ENCODE peak calls at places on chromosomes 13 and 19, in eight cellular contexts. K is heart left ventricle; U is CD8-positive, alpha-beta T cell; F is GM12878; H is NT2/D1; P is tibial artery; S is thoracic aorta; Z is CD8-positive, alpha-beta memory T cell. L is an unnamed sample. For H3K9me3 and H3K4me1, the result is how much of the 10 kb centered on the place peaks cover.

GRCh38 chr19:4089400-4089908 is 22.8 kb upstream of the ZBTB7A start:
- DNase-seq in H (no peak), P (no peak), U (peak), Z (peak), K (no peak), S (no peak), F (no peak), L (no peak)

GRCh38 chr19:6276447-6276846 is 3.3 kb downstream of the MLLT1 start:
- DNase-seq in F (no peak), S (peak), H (no peak), U (no peak), K (no peak), P (peak), Z (no peak), L (peak)

GRCh38 chr19:51318687-51319675 is 7.5 kb downstream of the IGLON5 start:
- DNase-seq in P (no peak), F (no peak), K (no peak), H (no peak), S (no peak), Z (no peak), U (no peak), L (no peak)

GRCh38 chr19:4590559-4590958 is 31.1 kb upstream of the SEMA6B start:
- DNase-seq in Z (no peak), U (no peak), H (no peak), K (no peak), F (no peak), P (no peak), S (no peak), L (no peak)

GRCh38 chr13:83716121-83716520 is 166.2 kb downstream of the SLITRK1 start:
- DNase-seq in F (no peak), K (no peak), S (no peak), U (no peak), P (no peak), Z (no peak), H (no peak), L (no peak)

GRCh38 chr19:45822716-45823115 is 7.6 kb upstream of the RSPH6A start:
- DNase-seq in S (no peak), K (no peak), F (no peak), H (no peak), Z (no peak), P (no peak), U (no peak), L (no peak)

GRCh38 chr19:38229585-38230073 is 5.6 kb upstream of the DPF1 start:
- DNase-seq in P (no peak), H (peak), S (no peak), Z (peak), K (peak), U (peak), F (no peak), L (peak)

GRCh38 chr13:79909664-79910063 is 428.7 kb downstream of the NDFIP2 start:
- DNase-seq in S (no peak), U (no peak), P (no peak), K (no peak), Z (no peak), F (no peak), H (no peak), L (no peak)

GRCh38 chr13:57748096-57748495 is 116.6 kb downstream of the PCDH17 start:
- DNase-seq in P (no peak), Z (no peak), F (no peak), S (no peak), H (no peak), K (no peak), U (no peak), L (no peak)

GRCh38 chr13:48304132-48304876 is 753 bp downstream of the RB1 start:
- DNase-seq in F (peak), H (no peak), K (peak), Z (peak), S (no peak), U (no peak), P (peak), L (no peak)

GRCh38 chr13:98150836-98151489 is 8.1 kb downstream of the FARP1 start:
- DNase-seq in F (no peak), P (no peak), Z (no peak), H (no peak), S (no peak), U (no peak), K (no peak), L (no peak)

GRCh38 chr19:3683405-3683865 is 16.8 kb downstream of the PIP5K1C start:
- DNase-seq in K (peak), S (no peak), U (no peak), H (peak), P (no peak), Z (no peak), F (no peak), L (no peak)

GRCh38 chr19:33062902-33063301 is 1.8 kb downstream of the RHPN2 start:
- DNase-seq in P (no peak), K (no peak), H (no peak), Z (no peak), U (no peak), F (no peak), S (no peak), L (no peak)

GRCh38 chr19:46495789-46496099 is at the start of gene PNMA8B:
- DNase-seq in K (peak), F (no peak), Z (peak), H (peak), U (no peak), S (no peak), P (peak), L (peak)

GRCh38 chr13:41694902-41695301 is 237.6 kb downstream of the RGCC start:
- DNase-seq in S (peak), U (no peak), P (peak), F (peak), H (no peak), K (peak), Z (no peak), L (peak)

GRCh38 chr13:111005808-111006494 is 91.1 kb upstream of the ANKRD10 start:
- DNase-seq in K (peak), U (no peak), S (peak), P (peak), H (no peak), F (no peak), Z (no peak), L (peak)

GRCh38 chr13:79245937-79246574 is 160.0 kb downstream of the RBM26 start:
- DNase-seq in F (peak), S (no peak), H (no peak), U (no peak), Z (no peak), P (no peak), K (no peak), L (no peak)

GRCh38 chr13:84446972-84447700 is 564.9 kb upstream of the SLITRK1 start:
- DNase-seq in S (no peak), H (no peak), Z (no peak), U (no peak), F (no peak), P (no peak), K (no peak), L (peak)

GRCh38 chr13:41985788-41986508 is 25.0 kb upstream of the VWA8 start:
- DNase-seq in H (no peak), S (no peak), P (no peak), K (no peak), U (no peak), F (no peak), Z (no peak), L (no peak)

GRCh38 chr13:85985791-85986190 is 186.6 kb upstream of the SLITRK6 start:
- DNase-seq in K (no peak), U (no peak), F (no peak), H (no peak), P (no peak), S (no peak), Z (no peak), L (no peak)

GRCh38 chr19:3387645-3388589 is 21.5 kb downstream of the NFIC start:
- DNase-seq in F (no peak), H (no peak), U (no peak), S (no peak), P (peak), K (peak), Z (no peak), L (peak)

GRCh38 chr19:15866646-15867045 is 31.2 kb downstream of the CYP4F2 start:
- DNase-seq in U (no peak), K (no peak), Z (no peak), P (no peak), S (no peak), H (no peak), F (no peak), L (no peak)

DNA sequence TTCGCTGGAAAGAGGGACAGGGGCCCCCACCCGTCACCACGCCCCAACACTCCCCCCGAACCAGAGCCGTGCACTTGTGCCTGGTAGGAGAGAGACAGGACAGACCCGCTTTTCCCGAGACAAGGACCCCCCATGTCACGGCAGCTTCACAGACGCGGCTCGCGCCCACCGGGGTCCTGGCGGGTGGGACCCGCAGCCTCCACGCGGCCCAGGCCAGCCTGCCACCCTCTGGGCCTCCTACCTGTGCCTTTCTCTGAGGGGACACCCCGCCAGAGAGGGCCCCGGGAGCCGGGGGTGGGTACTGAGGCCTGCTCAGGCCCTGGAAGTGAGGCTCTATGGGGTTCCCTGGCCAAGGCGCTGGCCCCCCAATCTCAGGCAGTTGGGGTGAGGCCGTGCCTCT is 4.0 kb upstream of the MISP start:
- DNase-seq in P (no peak), U (no peak), K (no peak), Z (no peak), F (no peak), H (no peak), S (no peak), L (no peak)
- H3K9me3 ChIP-seq in P (under half), U (under half), K (under half), Z (under half), F (under half), H (under half), S (under half), L (under half)

DNA sequence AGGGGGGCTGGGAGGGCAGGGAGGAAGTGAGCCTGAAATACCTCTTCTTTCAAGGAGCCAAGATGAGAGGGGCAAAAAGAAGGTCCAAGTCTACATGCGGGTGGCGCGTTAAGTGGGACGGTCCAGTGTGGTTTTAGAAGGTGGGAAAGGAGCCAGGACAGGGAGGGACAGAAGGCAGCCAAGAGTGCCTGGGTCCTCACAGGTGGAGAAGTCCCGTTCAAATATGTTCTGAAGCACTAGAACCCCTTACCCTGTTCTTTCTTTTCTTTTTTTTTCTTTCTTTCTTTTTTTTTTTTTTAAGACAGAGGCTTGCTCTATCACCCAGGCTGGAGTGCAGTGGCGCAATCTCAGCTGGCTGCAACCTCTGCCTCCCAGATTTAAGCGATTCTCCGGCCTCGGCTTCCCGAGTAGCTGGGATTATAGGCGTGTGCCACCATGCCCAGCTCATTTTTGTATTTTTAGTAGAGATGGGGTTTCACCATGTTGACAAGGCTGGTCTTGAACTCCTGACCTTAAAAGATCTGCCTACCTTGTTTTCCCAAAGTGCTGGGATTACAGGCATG is 7.4 kb downstream of the CAMSAP3 start:
- DNase-seq in H (no peak), F (no peak), S (no peak), U (no peak), Z (no peak), P (no peak), K (no peak), L (no peak)
- H3K4me1 ChIP-seq in H (under half), F (under half), S (under half), U (under half), Z (under half), P (under half), K (under half), L (under half)

DNA sequence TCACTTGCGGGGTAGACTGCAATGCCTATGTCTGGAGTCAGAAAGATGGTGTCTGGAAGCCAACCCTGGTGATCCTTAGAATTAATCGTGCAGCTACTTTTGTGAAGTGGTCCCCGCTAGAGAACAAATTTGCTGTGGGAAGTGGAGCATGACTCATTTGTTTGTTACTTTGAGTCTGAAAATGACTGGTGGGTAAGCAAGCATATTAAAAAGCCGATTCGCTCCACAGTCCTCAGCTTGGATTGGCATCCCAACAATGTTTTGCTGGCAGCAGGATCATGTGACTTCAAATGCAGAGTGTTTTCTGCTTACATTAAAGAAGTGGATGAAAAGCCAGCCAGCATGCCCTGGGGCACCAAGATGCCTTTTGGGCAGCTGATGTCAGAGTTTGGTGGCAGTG is 9.5 kb upstream of the ERVV-1 start:
- DNase-seq in P (no peak), K (no peak), S (no peak), Z (no peak), U (no peak), H (no peak), F (no peak), L (no peak)
- H3K9me3 ChIP-seq in P (under half), K (under half), S (under half), Z (under half), U (under half), H (under half), F (under half), L (under half)

GRCh38 chr19:10752237-10752912 is 34.5 kb downstream of the DNM2 start:
- DNase-seq in F (no peak), P (no peak), S (no peak), K (no peak), H (no peak), Z (no peak), U (no peak), L (no peak)

GRCh38 chr19:10749435-10750384 is 31.8 kb downstream of the DNM2 start:
- DNase-seq in S (no peak), F (no peak), K (no peak), U (no peak), H (no peak), P (no peak), Z (no peak), L (no peak)

GRCh38 chr19:10753305-10753704 is 35.4 kb downstream of the DNM2 start:
- DNase-seq in F (no peak), K (no peak), H (no peak), P (no peak), U (no peak), Z (no peak), S (no peak), L (no peak)

GRCh38 chr19:10752913-10753285 is 35.0 kb downstream of the DNM2 start:
- DNase-seq in H (no peak), S (no peak), K (no peak), U (no peak), P (no peak), Z (no peak), F (no peak), L (no peak)

GRCh38 chr19:10751109-10751972 is 33.5 kb downstream of the DNM2 start:
- DNase-seq in U (no peak), H (no peak), K (peak), P (no peak), S (no peak), F (no peak), Z (no peak), L (no peak)
- H3K4me1 ChIP-seq in U (half or more), H (under half), K (half or more), P (under half), S (under half), F (under half), Z (half or more), L (under half)